ENCODE peak calls at places on chromosomes 3 and 15, in seven cellular contexts. E, W, S, J, X, I and R are unnamed samples.

GRCh38 chr3:180188512-180189309 is 152.0 kb upstream of the PEX5L start:
- DNase-seq in E (no peak), W (no peak), S (no peak), J (no peak), X (no peak), I (no peak), R (no peak)

GRCh38 chr3:127264292-127264691 is 23.6 kb downstream of the PRR20G start:
- DNase-seq in E (no peak), W (no peak), S (no peak), J (no peak), X (no peak), I (peak; percentile 56), R (no peak)

GRCh38 chr15:58491499-58492202 is 59.9 kb downstream of the LIPC start:
- DNase-seq in E (no peak), W (no peak), S (no peak), J (no peak), X (no peak), I (peak; percentile 62), R (no peak)

GRCh38 chr3:49397470-49397869 is 14.3 kb downstream of the RHOA start:
- DNase-seq in E (no peak), W (no peak), S (no peak), J (no peak), X (no peak), I (no peak), R (peak; percentile 85)

GRCh38 chr3:127209155-127209839 is 16.4 kb downstream of the PRR23E start:
- DNase-seq in E (no peak), W (no peak), S (no peak), J (no peak), X (peak; percentile 19), I (peak; percentile 71), R (no peak)

GRCh38 chr15:101031203-101031602 is 112.0 kb downstream of the LRRK1 start:
- DNase-seq in E (peak; percentile 8), W (peak; percentile 5), S (no peak), J (no peak), X (peak; percentile 16), I (peak; percentile 79), R (no peak)

GRCh38 chr3:71649757-71650156 is 66.2 kb upstream of the FOXP1 start:
- DNase-seq in E (no peak), W (no peak), S (no peak), J (no peak), X (no peak), I (no peak), R (no peak)

GRCh38 chr15:101256756-101257155 is 4.9 kb upstream of the CHSY1 start:
- DNase-seq in E (no peak), W (no peak), S (no peak), J (no peak), X (no peak), I (no peak), R (peak; percentile 45)

GRCh38 chr3:124846189-124846588 is 41.0 kb downstream of the ITGB5 start:
- DNase-seq in E (no peak), W (no peak), S (no peak), J (no peak), X (no peak), I (no peak), R (no peak)

GRCh38 chr3:56413911-56414310 is 54.4 kb downstream of the ERC2 start:
- DNase-seq in E (no peak), W (no peak), S (no peak), J (no peak), X (no peak), I (no peak), R (no peak)

GRCh38 chr3:16114381-16114916 is 60.0 kb upstream of the GALNT15 start:
- DNase-seq in E (no peak), W (no peak), S (no peak), J (no peak), X (no peak), I (no peak), R (no peak)

GRCh38 chr3:46717447-46718231 is at the start of gene PRSS50:
- DNase-seq in E (no peak), W (no peak), S (peak; percentile 90), J (no peak), X (peak; percentile 21), I (peak; percentile 82), R (peak; percentile 61)

GRCh38 chr3:36393563-36393962 is 13.3 kb downstream of the STAC start:
- DNase-seq in E (no peak), W (no peak), S (no peak), J (no peak), X (no peak), I (no peak), R (no peak)

GRCh38 chr3:67416703-67417102 is 237.7 kb downstream of the SUCLG2 start:
- DNase-seq in E (no peak), W (no peak), S (no peak), J (no peak), X (no peak), I (no peak), R (no peak)

GRCh38 chr3:14771593-14772497 is 46.9 kb upstream of the FGD5 start:
- DNase-seq in E (no peak), W (peak; percentile 22), S (peak; percentile 45), J (no peak), X (no peak), I (peak; percentile 70), R (no peak)

GRCh38 chr3:10248184-10248983 is at the start of gene TATDN2:
- DNase-seq in E (peak; percentile 98), W (peak; percentile 96), S (peak; percentile 99), J (peak; percentile 93), X (peak; percentile 97), I (peak; percentile 99), R (peak; percentile 97)
- TF ChIP-seq POLR2A in E (peak; percentile 76), W (peak; percentile 56), S (peak; percentile 60), J (peak; percentile 66), X (no peak), I (no peak), R (peak; percentile 91)

DNA sequence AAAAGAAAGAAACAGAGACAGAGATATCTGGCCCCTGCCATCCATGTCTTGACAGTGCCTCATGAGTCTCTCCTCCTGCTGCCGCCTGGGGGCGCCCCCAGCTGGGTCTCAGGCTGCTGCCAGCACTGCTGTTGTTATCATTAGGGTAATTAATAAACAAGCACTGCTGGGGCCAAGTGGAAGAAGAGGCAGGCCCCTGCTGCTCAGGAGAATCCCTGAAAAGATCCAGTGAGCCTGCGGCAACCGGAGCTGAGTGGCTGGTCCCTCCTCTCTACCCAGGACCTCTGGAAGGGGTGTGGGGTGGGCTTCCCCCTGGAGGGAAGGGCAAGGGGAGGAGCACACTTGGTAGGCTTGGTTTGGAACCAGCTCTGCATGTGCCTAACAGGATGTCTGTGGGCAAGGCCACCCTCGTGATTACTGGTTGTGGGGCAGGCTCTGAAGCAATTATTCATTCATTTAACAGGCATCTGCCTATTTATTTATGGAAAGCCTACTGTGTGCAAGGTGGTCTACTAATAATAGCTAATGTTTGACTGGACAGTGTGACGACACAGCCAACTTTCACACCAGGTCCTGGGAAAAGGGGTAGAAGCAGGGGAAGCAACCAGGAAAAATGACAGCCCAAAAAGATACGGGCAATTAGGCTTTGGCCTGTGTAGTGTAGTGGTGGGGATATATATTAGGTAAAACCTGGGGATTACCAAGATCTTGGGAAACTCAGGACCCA is 1.2 kb upstream of the TYRO3 start:
- DNase-seq in E (peak; percentile 82), W (peak; percentile 65), S (peak; percentile 79), J (peak; percentile 32), X (peak; percentile 69), I (peak; percentile 92), R (peak; percentile 86)
- TF ChIP-seq POLR2A in E (no peak), W (no peak), S (no peak), J (no peak), X (no peak), I (no peak), R (no peak)

GRCh38 chr3:9731206-9732079 is at the start of gene BRPF1:
- DNase-seq in E (peak; percentile 100), W (peak; percentile 100), S (peak; percentile 100), J (peak; percentile 100), X (peak; percentile 100), I (peak; percentile 100), R (peak; percentile 100)
- TF ChIP-seq POLR2A in E (peak; percentile 51), W (peak; percentile 62), S (peak; percentile 87), J (no peak), X (no peak), I (no peak), R (peak; percentile 61)

GRCh38 chr15:78000089-78000926 is 77.2 kb downstream of the TBC1D2B start:
- DNase-seq in E (peak; percentile 60), W (peak; percentile 95), S (peak; percentile 67), J (peak; percentile 56), X (peak; percentile 97), I (peak; percentile 91), R (peak; percentile 76)
- TF ChIP-seq POLR2A in E (no peak), W (peak; percentile 9), S (no peak), J (no peak), X (no peak), I (no peak), R (no peak)

DNA sequence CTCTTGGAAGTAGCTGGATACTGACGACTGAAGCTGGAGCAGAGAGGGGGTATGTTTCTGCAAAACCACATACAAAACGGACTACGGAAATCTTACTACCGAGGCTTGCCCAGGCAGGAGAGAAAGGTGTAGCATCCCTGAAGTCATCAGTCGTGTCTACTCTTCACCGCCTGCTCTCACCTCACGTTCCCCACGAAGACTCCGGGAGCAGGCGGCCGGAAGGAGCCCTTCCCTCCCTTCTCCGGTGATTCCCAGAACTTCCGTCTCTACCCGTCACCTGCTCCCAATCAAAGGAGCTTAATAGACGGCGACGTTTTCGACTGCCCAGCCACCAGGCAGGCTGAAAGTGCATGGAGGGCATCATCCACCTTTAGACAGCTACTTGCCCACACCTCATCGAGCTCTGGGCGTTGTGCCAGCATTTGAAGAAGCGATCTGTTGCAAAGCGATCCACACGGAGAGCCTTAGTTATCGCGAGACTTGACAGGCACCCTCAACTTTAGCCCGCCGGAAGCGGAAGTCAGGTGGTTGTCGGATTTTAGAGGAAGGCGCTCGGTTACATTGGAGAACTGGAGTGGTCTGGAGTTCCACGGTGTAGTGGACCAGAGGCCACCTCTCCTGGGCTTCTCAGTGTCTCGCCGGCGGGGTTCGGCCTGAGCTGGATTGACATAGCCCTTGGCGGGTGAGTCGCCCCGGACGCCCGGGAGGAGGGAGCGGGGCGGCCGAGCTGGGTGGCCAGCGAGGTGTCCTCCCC is at the start of gene RAMAC:
- DNase-seq in E (peak; percentile 92), W (peak; percentile 94), S (peak; percentile 87), J (peak; percentile 83), X (peak; percentile 95), I (peak; percentile 98), R (peak; percentile 98)
- TF ChIP-seq POLR2A in E (peak; percentile 40), W (peak; percentile 82), S (peak; percentile 88), J (no peak), X (no peak), I (peak; percentile 8), R (peak; percentile 92)

DNA sequence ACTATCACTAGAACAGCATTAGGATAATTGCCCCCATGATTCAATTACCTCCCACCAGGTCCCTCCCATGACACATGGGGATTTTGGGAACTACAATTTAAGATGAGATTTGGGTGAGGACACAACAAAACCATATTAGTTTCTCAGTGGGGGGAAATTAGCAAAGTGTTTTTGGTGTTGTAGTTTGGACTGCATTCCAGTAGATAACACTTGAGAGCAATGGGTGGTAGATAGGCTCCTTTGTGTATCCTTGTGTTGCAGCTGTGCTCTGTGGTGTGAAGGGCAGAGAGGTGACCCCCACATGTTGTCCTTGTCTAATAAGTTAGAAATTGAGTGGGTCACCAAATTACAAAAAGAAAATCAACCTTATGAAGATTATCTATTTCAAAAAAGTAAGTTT is 223.8 kb downstream of the SATB1 start:
- DNase-seq in E (no peak), W (no peak), S (no peak), J (no peak), X (no peak), I (no peak), R (no peak)
- TF ChIP-seq POLR2A in E (no peak), W (no peak), S (no peak), J (no peak), X (no peak), I (no peak), R (no peak)